ENCODE peak calls at places on chromosomes 7 and 10, in seven cellular contexts. X is astrocyte of the spinal cord, T is brain microvascular endothelial cell, Z is GM12865, J is cardiac fibroblast, Q is MM.1S, L is epithelial cell of proximal tubule. S is an unnamed sample.

GRCh38 chr7:143882020-143882610 is 19.9 kb downstream of the TCAF1 start:
- DNase-seq in L (no peak), T (peak), Q (no peak), X (peak), J (peak), Z (no peak), S (no peak)

GRCh38 chr7:36506820-36507219 is 117.2 kb downstream of the ANLN start:
- DNase-seq in J (no peak), L (peak), Q (no peak), X (no peak), T (no peak), Z (no peak), S (no peak)

GRCh38 chr7:131016230-131016629 is 282.2 kb upstream of the KLF14 start:
- DNase-seq in T (no peak), Q (no peak), X (no peak), L (no peak), Z (no peak), J (no peak), S (no peak)

GRCh38 chr10:11655839-11656238 is 44.4 kb upstream of the USP6NL start:
- DNase-seq in Q (no peak), Z (no peak), T (peak), L (no peak), X (peak), J (no peak), S (no peak)

GRCh38 chr7:84975586-84976185 is 211.2 kb downstream of the SEMA3D start:
- DNase-seq in J (peak), X (no peak), Z (no peak), L (no peak), Q (no peak), T (no peak), S (no peak)

GRCh38 chr10:127431525-127431924 is 117.6 kb upstream of the NPS start:
- DNase-seq in T (no peak), Q (no peak), L (no peak), X (no peak), J (no peak), Z (no peak), S (no peak)

GRCh38 chr7:79063019-79063698 is 390.3 kb downstream of the MAGI2 start:
- DNase-seq in T (no peak), X (no peak), Z (no peak), L (no peak), Q (no peak), J (no peak), S (no peak)

GRCh38 chr7:20298486-20298901 is 32.2 kb upstream of the ITGB8 start:
- DNase-seq in J (no peak), Z (peak), L (no peak), X (peak), Q (no peak), T (no peak), S (no peak)

GRCh38 chr7:100827330-100828226 is at the start of gene EPHB4:
- DNase-seq in X (peak), Z (no peak), J (peak), L (no peak), T (peak), Q (no peak), S (no peak)

GRCh38 chr10:73648975-73649829 is 6.6 kb downstream of the SYNPO2L start:
- DNase-seq in L (no peak), J (peak), Z (no peak), T (peak), X (no peak), Q (no peak), S (no peak)

GRCh38 chr7:87999261-87999660 is 65.2 kb downstream of the ADAM22 start:
- DNase-seq in T (no peak), J (no peak), X (no peak), Z (no peak), Q (no peak), L (no peak), S (no peak)

GRCh38 chr7:45662540-45663166 is 88.5 kb downstream of the ADCY1 start:
- DNase-seq in L (no peak), Q (no peak), J (no peak), X (no peak), T (no peak), Z (no peak), S (no peak)

GRCh38 chr10:78223088-78223487 is 189.4 kb downstream of the RPS24 start:
- DNase-seq in X (no peak), T (no peak), J (no peak), L (no peak), Q (no peak), Z (no peak), S (no peak)

GRCh38 chr10:72694476-72695369 is 2.8 kb downstream of the MCU start:
- DNase-seq in Q (peak), L (no peak), J (peak), X (peak), Z (peak), T (no peak), S (no peak)

GRCh38 chr7:923108-924041 is 31.1 kb downstream of the ADAP1 start:
- DNase-seq in X (peak), T (peak), Q (peak), J (peak), Z (peak), L (no peak), S (no peak)

GRCh38 chr10:5584895-5585516 is 60.2 kb downstream of the CALML3 start:
- DNase-seq in X (peak), L (peak), Q (peak), J (peak), T (peak), Z (peak), S (peak)
- TF ChIP-seq CTCF in X (no peak), L (peak), Q (no peak), J (no peak), T (peak), Z (no peak), S (no peak)

DNA sequence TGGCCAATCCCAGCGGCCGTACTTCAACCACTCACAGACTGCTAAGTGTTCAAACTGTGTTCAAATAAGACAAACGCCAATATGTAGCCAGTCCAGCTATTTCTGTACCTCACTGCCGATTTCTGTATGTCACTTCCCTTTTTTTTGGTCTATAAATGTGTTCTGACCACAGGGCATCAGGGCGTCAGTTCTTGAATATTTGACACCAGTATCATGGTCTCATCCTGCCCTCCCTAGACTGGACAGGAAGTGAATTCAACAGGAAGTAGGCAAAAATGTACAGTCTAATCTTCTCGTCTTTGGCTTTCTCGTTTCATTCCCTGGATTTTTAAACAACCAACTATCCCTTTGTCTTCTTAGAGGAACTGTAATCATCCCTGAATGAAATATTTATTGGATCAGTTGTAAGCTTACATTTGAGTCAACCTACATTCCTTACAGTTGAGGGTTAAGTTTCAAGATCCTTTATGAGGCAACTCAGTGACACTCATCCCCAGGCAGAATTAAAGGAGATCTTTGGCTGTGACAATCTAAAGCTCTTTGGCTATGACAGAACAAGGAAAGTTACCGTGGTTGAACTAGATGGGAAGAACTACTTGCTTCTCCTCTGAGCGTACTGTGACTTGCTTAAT is 232.7 kb downstream of the NSUN6 start:
- DNase-seq in Z (peak), J (no peak), Q (no peak), T (peak), X (no peak), L (no peak), S (no peak)
- H3K4me3 ChIP-seq in Z (no peak), J (no peak), Q (no peak), T (no peak), X (no peak), L (no peak), S (no peak)

DNA sequence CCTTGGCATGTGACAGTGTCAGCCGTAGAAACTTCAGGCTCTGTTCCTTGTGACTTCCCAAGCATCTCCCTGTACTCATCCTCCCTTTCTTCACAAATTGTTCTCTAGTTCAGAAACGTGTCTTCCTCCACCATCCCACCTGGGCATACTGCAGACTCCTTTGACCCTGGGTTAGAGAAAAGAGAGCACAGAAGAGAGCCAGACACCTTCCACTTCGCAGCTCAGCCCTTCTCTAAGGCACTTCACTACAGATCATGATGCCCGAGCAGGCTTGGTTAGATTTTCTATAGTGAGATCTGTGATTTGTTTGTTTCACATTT is 70.6 kb downstream of the XPNPEP1 start:
- DNase-seq in X (no peak), L (no peak), Q (no peak), Z (no peak), T (no peak), J (no peak), S (no peak)
- TF ChIP-seq CTCF in X (no peak), L (no peak), Q (peak), Z (no peak), T (no peak), J (no peak), S (no peak)

DNA sequence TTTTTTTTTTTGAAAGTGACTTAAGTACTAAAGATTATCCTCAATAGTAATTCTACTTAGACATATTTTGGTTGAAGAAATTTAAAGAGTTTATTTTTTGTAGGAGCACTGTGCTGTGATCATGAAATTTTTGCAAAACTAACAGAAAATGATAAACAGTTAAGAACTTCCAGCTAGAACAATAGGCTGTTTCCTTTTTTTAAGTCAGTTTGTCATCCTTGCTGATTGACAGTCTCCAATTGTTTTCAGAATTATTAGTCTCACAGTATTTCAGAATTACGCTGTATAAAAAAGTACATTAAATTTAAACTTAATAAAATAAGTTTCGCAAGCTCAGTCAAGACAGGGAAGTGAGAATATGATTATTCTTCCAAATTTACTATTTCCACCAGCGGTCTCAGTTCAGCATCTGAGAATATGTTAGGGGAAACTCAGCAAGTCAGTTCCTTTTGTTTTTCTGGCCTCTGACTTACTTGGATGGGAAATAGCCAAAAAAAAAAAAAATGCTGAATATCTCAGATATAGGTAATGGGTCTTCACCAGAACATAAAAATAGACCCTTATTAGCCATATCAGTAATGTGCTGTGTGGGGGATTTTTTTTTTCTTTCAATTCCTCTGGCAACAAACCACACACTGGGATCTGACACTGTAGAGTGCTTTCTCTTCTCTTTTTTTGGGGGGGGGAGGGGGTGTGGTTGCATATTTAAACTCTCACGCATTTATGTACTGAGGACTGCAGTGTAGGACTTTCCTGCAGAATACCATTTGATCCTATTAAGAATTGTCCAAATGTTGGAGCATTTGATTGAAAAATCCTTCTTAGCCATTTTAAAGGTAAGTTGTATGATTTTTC is at the start of gene CD36:
- DNase-seq in L (no peak), X (no peak), Z (peak), J (no peak), T (no peak), Q (no peak), S (no peak)
- H3K4me3 ChIP-seq in L (no peak), X (no peak), Z (no peak), J (no peak), T (no peak), Q (no peak), S (no peak)

DNA sequence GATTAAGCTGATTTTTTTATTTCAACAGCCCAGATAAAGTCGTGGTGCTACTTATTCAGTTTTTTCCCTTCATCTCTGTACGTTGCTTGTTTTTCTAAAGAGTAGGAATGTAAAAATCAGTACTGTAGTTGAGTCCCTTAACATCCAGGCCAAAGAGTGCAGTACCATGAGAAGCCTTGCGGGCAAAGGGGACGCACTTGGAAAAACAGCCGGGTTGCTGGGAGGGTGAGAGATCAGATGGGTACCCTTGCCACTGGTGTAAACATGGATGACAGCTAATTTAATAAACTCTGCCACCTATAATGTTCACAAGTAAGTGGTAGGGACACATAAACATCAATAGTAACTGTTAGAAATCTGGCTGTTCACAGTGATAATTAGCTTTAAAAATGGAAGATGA is 175.9 kb downstream of the POU6F2 start:
- DNase-seq in Q (no peak), J (no peak), X (no peak), Z (no peak), T (no peak), L (no peak), S (no peak)
- TF ChIP-seq CTCF in Q (no peak), J (no peak), X (no peak), Z (no peak), T (no peak), L (no peak), S (no peak)